ENCODE peak calls at places on chromosomes 13 and 19, in four cellular contexts. J is glutamatergic neuron, B is amygdala, O is Kasumi-1. Z is an unnamed sample.

GRCh38 chr13:37656247-37656940 is 57.8 kb upstream of the POSTN start:
- DNase-seq in J (no peak), B (no peak), O (no peak), Z (no peak)

GRCh38 chr13:75345191-75345590 is 136.8 kb downstream of the TBC1D4 start:
- DNase-seq in J (no peak), B (no peak), O (no peak), Z (no peak)

GRCh38 chr19:57282011-57282636 is 1.8 kb downstream of the ZNF460 start:
- DNase-seq in J (no peak), B (no peak), O (no peak), Z (no peak)

GRCh38 chr19:52734340-52734892 is 428 bp downstream of the ZNF611 start:
- DNase-seq in J (peak; percentile 63), B (no peak), O (peak; percentile 63), Z (peak; percentile 12)

GRCh38 chr19:7921955-7922840 is 2.1 kb downstream of the SNAPC2 start:
- DNase-seq in J (peak; percentile 15), B (no peak), O (no peak), Z (no peak)

GRCh38 chr19:45976180-45976579 is 2.5 kb upstream of the NOVA2 start:
- DNase-seq in J (peak; percentile 79), B (peak; percentile 56), O (no peak), Z (no peak)

GRCh38 chr13:112744306-112745021 is 54.6 kb downstream of the ATP11A start:
- DNase-seq in J (no peak), B (no peak), O (no peak), Z (no peak)

GRCh38 chr13:46489586-46490023 is 63.4 kb upstream of the LRCH1 start:
- DNase-seq in J (no peak), B (no peak), O (no peak), Z (no peak)

GRCh38 chr13:99856021-99856420 is 115.5 kb downstream of the ZIC5 start:
- DNase-seq in J (no peak), B (no peak), O (no peak), Z (no peak)